ENCODE peak calls at places on chromosomes 11 and 22, in eight cellular contexts. U, E, D, W, Y, V, I and Z are unnamed samples.

GRCh38 chr22:26656896-26657851 is at the start of gene MIAT:
- DNase-seq in U (peak), Y (peak), V (no peak), W (peak), E (peak), D (no peak), I (no peak), Z (no peak)

GRCh38 chr22:50202130-50202671 is 1.4 kb downstream of the SELENOO start:
- DNase-seq in U (no peak), Y (no peak), V (no peak), D (no peak), E (no peak), W (no peak), I (no peak), Z (no peak)

GRCh38 chr22:43088979-43089717 is at the start of gene TTLL1:
- DNase-seq in Y (peak), D (peak), W (peak), U (peak), V (peak), I (peak), E (peak), Z (peak)

GRCh38 chr11:30917859-30918478 is 331.8 kb upstream of the MPPED2 start:
- DNase-seq in Y (peak), I (peak), V (no peak), U (no peak), E (no peak), W (peak), D (peak), Z (no peak)

GRCh38 chr11:121881806-121882205 is 234.2 kb downstream of the BLID start:
- DNase-seq in V (no peak), U (no peak), Y (peak), D (peak), E (no peak), W (peak), I (no peak), Z (no peak)

GRCh38 chr11:130323452-130324448 is 9.0 kb upstream of the ZBTB44 start:
- DNase-seq in D (no peak), V (no peak), W (no peak), I (no peak), U (no peak), Y (peak), E (no peak), Z (no peak)

GRCh38 chr11:58576792-58577440 is 1.3 kb upstream of the LPXN start:
- DNase-seq in V (no peak), U (no peak), D (peak), I (no peak), E (no peak), Y (peak), W (peak), Z (no peak)

GRCh38 chr22:47388778-47389177 is 626.3 kb downstream of the TBC1D22A start:
- DNase-seq in D (no peak), Y (no peak), V (no peak), W (no peak), I (no peak), E (no peak), U (no peak), Z (no peak)

GRCh38 chr11:134481135-134481534 is 69.1 kb upstream of the B3GAT1 start:
- DNase-seq in U (no peak), W (no peak), I (no peak), E (no peak), D (no peak), V (no peak), Y (no peak), Z (no peak)

GRCh38 chr11:68589817-68590216 is 94.5 kb upstream of the GAL start:
- DNase-seq in W (no peak), E (no peak), U (no peak), I (no peak), D (no peak), V (no peak), Y (no peak), Z (no peak)

GRCh38 chr11:32794439-32794838 is at the start of gene CCDC73:
- DNase-seq in D (no peak), V (no peak), U (no peak), E (no peak), W (no peak), Y (no peak), I (no peak), Z (no peak)

GRCh38 chr11:34633990-34634725 is 13.3 kb downstream of the EHF start:
- DNase-seq in W (no peak), Y (peak), U (no peak), E (no peak), V (no peak), I (no peak), D (peak), Z (no peak)

GRCh38 chr22:33898121-33898520 is 22.2 kb downstream of the LARGE1 start:
- DNase-seq in Y (no peak), E (no peak), I (no peak), U (no peak), V (no peak), D (no peak), W (no peak), Z (no peak)

GRCh38 chr11:30455025-30455424 is 131.1 kb downstream of the MPPED2 start:
- DNase-seq in D (no peak), I (no peak), E (no peak), U (no peak), Y (no peak), W (no peak), V (no peak), Z (no peak)

GRCh38 chr11:57001674-57002401 is 13.1 kb downstream of the OR5AK2 start:
- DNase-seq in V (no peak), W (peak), I (no peak), E (no peak), Y (peak), D (peak), U (no peak), Z (no peak)

GRCh38 chr11:65125197-65126056 is 3.3 kb downstream of the MRPL49 start:
- DNase-seq in W (no peak), I (no peak), Y (no peak), V (no peak), U (no peak), E (no peak), D (no peak), Z (peak)

GRCh38 chr11:59822989-59823566 is 12.5 kb upstream of the MRPL16 start:
- DNase-seq in Y (peak), U (peak), E (no peak), V (no peak), D (peak), W (peak), I (no peak), Z (no peak)

GRCh38 chr11:65280646-65281045 is 18.9 kb downstream of the POLA2 start:
- DNase-seq in D (no peak), V (no peak), W (peak), U (no peak), I (no peak), Y (peak), E (no peak), Z (no peak)

GRCh38 chr11:110032257-110032656 is 60.9 kb upstream of the ZC3H12C start:
- DNase-seq in Y (no peak), V (no peak), E (no peak), D (no peak), W (no peak), I (no peak), U (no peak), Z (no peak)

GRCh38 chr11:110298298-110298765 is 1.9 kb upstream of the RDX start:
- DNase-seq in V (no peak), E (no peak), U (no peak), Y (no peak), I (no peak), D (peak), W (peak), Z (no peak)

GRCh38 chr11:9568854-9569587 is 4.4 kb upstream of the WEE1 start:
- DNase-seq in D (peak), W (peak), Y (peak), V (peak), I (peak), U (peak), E (peak), Z (peak)

GRCh38 chr11:2940166-2940929 is 11.1 kb upstream of the PHLDA2 start:
- DNase-seq in U (peak), D (peak), V (no peak), I (no peak), W (no peak), Y (no peak), E (peak), Z (peak)

GRCh38 chr11:91664521-91664920 is 560.1 kb upstream of the FAT3 start:
- DNase-seq in W (no peak), Y (no peak), E (no peak), D (no peak), U (no peak), I (no peak), V (no peak), Z (no peak)

GRCh38 chr11:65866524-65867283 is 5.9 kb downstream of the EFEMP2 start:
- DNase-seq in Y (no peak), V (no peak), W (no peak), U (no peak), I (no peak), D (no peak), E (peak), Z (no peak)

GRCh38 chr11:88306785-88307184 is 30.8 kb downstream of the CTSC start:
- DNase-seq in E (no peak), Y (no peak), D (no peak), W (no peak), U (no peak), V (no peak), I (no peak), Z (no peak)

GRCh38 chr11:126669416-126669815 is 313.9 kb downstream of the ST3GAL4 start:
- DNase-seq in E (no peak), I (no peak), V (no peak), U (no peak), D (no peak), Y (peak), W (no peak), Z (no peak)

GRCh38 chr22:49159711-49160110 is 668.0 kb downstream of the BRD1 start:
- DNase-seq in D (no peak), W (no peak), V (no peak), U (no peak), I (no peak), Y (no peak), E (no peak), Z (no peak)

GRCh38 chr11:110501428-110501827 is 71.7 kb downstream of the FDX1 start:
- DNase-seq in V (no peak), E (no peak), I (no peak), D (no peak), Y (no peak), U (no peak), W (no peak), Z (no peak)

GRCh38 chr11:114820621-114821020 is 142.3 kb downstream of the NXPE2 start:
- DNase-seq in D (no peak), Y (no peak), I (no peak), E (no peak), U (no peak), W (no peak), V (no peak), Z (no peak)

GRCh38 chr11:103995896-103996295 is 40.5 kb upstream of the DDI1 start:
- DNase-seq in E (no peak), U (no peak), D (no peak), Y (no peak), I (no peak), V (no peak), W (no peak), Z (no peak)

GRCh38 chr11:340539-341512 is 20.2 kb upstream of the IFITM3 start:
- DNase-seq in I (no peak), U (no peak), V (no peak), Y (no peak), E (no peak), D (no peak), W (no peak), Z (no peak)
- H3K4me3 ChIP-seq in I (no peak), U (no peak), V (no peak), Y (no peak), E (no peak), D (no peak), W (no peak), Z (no peak)

GRCh38 chr11:46617451-46618314 is at the start of gene ATG13:
- DNase-seq in U (peak), Y (peak), D (peak), I (peak), W (peak), V (peak), E (peak), Z (peak)
- TF ChIP-seq CTCF in U (peak), Y (peak), D (peak), I (peak), W (peak), V (peak), E (peak), Z (peak)

GRCh38 chr22:24005201-24005600 is at the start of gene GSTT4:
- DNase-seq in D (no peak), E (no peak), V (no peak), W (no peak), U (no peak), Y (no peak), I (no peak), Z (peak)
- H3K27ac ChIP-seq in D (no peak), E (no peak), V (no peak), W (no peak), U (no peak), Y (no peak), I (no peak), Z (peak)

GRCh38 chr11:87035976-87036583 is 1.7 kb upstream of the TMEM135 start:
- DNase-seq in Y (no peak), U (no peak), E (no peak), W (no peak), I (no peak), V (no peak), D (no peak), Z (no peak)

GRCh38 chr11:87033561-87033960 is 4.2 kb upstream of the TMEM135 start:
- DNase-seq in D (no peak), U (no peak), I (no peak), V (no peak), E (no peak), W (no peak), Y (no peak), Z (no peak)

GRCh38 chr11:87031433-87032170 is 6.1 kb upstream of the TMEM135 start:
- DNase-seq in I (no peak), D (no peak), E (no peak), Y (no peak), U (no peak), W (no peak), V (no peak), Z (no peak)

GRCh38 chr11:87028688-87029087 is 9.0 kb upstream of the TMEM135 start:
- DNase-seq in E (no peak), W (no peak), U (no peak), Y (no peak), D (no peak), I (no peak), V (no peak), Z (no peak)

DNA sequence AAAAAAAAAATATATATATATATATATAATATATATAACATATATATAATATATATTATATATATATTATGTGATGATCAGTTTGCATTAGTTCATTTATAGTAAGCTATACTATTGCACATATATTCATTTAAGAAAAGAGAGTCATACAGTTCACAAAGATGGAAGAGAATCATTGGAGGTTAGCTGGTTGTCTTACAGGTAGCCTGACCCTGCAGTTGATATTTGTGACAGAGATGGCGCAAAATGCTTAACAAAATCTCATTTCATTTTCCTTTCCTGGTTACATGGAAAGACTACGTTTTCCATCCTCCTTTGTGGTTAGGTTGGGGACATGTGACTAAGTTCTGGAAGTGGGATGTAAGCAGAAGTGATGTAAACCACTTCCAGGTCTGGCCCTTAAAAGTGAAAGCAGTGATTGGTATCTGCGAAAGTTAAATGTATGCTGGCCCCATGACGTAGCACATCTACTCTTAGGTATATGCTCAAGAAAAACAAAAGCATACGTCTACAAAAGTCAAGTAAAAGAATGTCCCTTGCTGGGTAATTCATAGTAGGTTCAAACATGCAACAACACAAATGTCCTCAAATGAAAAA is 7.2 kb upstream of the TMEM135 start:
- DNase-seq in W (no peak), Y (peak), E (no peak), D (no peak), U (no peak), V (no peak), I (no peak), Z (no peak)
- H3K4me3 ChIP-seq in W (no peak), Y (no peak), E (no peak), D (no peak), U (no peak), V (no peak), I (no peak), Z (no peak)

GRCh38 chr11:41498726-41499125 is 39.3 kb upstream of the LRRC4C start:
- DNase-seq in Y (no peak), V (no peak), W (no peak), E (no peak), U (no peak), I (no peak), D (no peak), Z (no peak)
- TF ChIP-seq CTCF in Y (peak), V (no peak), W (peak), E (no peak), U (no peak), I (no peak), D (peak), Z (no peak)

DNA sequence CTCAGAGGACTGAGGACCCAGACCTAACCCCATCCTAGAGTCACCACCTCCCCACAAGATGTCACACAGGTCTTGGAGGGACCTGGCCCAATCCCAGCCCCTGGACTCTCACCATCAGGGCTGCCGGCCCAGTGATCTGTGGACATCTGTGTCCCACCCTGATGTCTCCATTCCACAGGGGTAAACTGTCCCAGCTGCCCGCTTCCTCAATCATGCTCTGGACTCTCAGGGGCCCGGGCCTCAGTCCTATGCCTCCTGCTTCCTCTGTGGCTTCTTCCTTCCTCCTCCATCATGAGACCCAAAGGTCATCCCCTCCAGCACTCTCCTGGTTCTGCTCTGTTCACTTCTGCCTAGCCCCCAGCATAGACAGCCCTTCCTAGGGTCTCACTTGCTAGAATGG is 32.2 kb downstream of the ARAP1 start:
- DNase-seq in U (no peak), W (no peak), Y (no peak), I (no peak), E (peak), D (no peak), V (no peak), Z (no peak)
- H3K27ac ChIP-seq in U (peak), W (no peak), Y (no peak), I (no peak), E (peak), D (no peak), V (peak), Z (peak)

DNA sequence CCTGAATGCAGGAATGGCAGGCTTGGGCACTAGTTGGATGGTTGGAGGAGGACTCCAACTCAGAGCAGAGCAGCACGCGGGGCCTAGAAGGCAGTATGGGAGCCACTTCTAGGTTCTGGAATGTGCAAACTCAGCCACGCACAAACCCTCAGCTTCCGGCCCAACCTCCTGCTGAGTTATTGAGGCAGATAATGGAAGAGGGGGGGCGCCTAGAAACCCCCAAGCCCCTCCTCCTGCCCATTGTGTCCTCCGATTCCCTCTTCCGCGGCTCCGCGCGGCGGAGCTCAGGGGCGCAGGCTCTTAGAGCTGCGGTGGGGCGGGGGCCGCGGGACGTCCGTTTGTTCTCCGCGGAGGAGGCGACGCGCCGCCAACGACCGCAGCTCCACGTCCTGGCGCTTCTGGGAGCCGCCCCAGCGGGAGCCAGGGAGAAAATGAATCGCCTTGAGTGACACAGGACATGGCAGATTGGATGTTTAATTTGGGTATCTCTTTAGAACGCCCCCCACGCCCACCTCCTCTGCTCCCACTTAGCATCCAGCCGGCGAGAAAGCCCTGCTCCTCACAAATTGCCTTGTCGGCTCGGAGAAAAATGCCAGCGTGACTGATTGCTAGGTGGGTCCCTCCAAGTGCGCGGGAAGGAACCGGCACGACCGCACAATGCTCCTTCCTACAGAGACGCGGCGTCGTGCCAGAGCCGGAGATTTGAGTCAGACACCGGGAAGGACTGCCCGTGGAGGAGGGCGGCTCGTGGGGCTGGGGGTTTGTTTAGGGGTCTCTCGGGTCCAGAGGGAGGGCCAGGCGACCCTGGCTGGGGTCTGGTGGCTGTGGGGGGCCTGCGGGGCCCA is 144.6 kb downstream of the NECTIN1 start:
- DNase-seq in Y (peak), E (peak), I (peak), D (peak), U (peak), V (no peak), W (peak), Z (peak)
- H3K4me3 ChIP-seq in Y (peak), E (peak), I (peak), D (peak), U (peak), V (no peak), W (peak), Z (peak)

DNA sequence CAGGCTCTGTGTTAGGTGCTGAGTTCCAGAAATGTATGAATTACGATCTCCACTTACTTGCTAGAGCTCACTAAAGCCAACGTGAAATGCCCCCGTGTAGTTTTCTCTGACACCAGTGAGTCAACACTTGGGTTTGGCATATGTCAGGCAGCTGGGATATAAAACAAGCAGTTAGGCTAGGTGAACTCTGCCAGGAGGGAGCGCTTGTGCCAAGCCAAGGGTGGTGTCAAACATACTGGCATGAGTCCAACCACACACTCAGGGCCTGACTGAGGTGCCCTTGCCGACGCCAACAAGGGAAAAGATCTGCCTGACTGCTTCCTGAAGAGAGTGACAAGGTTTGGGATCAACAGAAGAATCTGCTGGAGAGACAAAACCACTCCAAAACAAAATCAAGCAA is 167.8 kb upstream of the NARS2 start:
- DNase-seq in D (peak), W (no peak), E (peak), V (peak), Y (peak), I (peak), U (peak), Z (no peak)
- TF ChIP-seq CTCF in D (peak), W (no peak), E (no peak), V (no peak), Y (no peak), I (no peak), U (no peak), Z (no peak)

GRCh38 chr11:70616938-70617674 is 218.8 kb downstream of the CTTN start:
- DNase-seq in V (no peak), U (no peak), I (no peak), Y (no peak), E (no peak), W (no peak), D (no peak), Z (no peak)
- H3K27ac ChIP-seq in V (no peak), U (no peak), I (no peak), Y (no peak), E (no peak), W (no peak), D (no peak), Z (no peak)

DNA sequence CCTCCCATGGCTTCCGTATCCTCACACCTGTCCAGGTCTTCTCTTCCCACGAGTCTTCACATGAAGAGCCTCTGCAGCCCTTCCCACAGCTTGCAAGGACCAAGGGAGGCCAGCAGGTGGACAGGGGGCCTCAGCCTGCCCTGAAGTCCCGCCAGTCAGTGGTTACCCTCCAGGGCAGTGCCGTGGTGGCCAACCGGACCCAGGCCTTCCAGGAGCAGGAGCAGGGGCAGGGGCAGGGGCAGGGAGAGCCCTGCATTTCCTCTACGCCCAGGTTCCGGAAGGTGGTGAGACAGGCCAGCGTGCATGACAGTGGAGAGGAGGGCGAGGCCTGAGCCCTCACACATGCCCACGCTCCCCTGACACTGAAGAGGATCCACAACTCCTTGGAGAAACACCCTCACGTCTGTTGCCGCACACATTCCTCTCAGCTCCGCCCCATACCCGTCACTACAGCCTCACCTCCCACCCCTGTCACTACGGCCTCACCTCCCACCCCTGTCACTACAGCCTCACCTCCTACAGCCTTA is 8.3 kb downstream of the SSH3 start:
- DNase-seq in W (no peak), U (no peak), Y (no peak), D (no peak), V (no peak), E (no peak), I (no peak), Z (no peak)
- H3K4me3 ChIP-seq in W (no peak), U (no peak), Y (no peak), D (no peak), V (no peak), E (no peak), I (no peak), Z (no peak)